ENCODE peak calls at places on chromosomes 4 and X, in eight cellular contexts. H, M, P, Q, E, J, V and N are unnamed samples. For H3K36me3, the result is how much of the 10 kb centered on the place peaks cover.

GRCh38 chr4:89491731-89492235 is 184.2 kb upstream of the GPRIN3 start:
- DNase-seq in H (no peak), M (no peak), P (no peak), Q (peak), E (no peak), J (no peak), V (no peak), N (no peak)

GRCh38 chrX:105114554-105115130 is 105.9 kb downstream of the TEX13A start:
- DNase-seq in H (no peak), M (no peak), P (no peak), Q (no peak), E (no peak), J (no peak), V (no peak), N (no peak)

GRCh38 chr4:81635128-81635527 is 163.4 kb upstream of the RASGEF1B start:
- DNase-seq in H (no peak), M (no peak), P (no peak), Q (no peak), E (no peak), J (no peak), V (no peak), N (no peak)

GRCh38 chr4:120611092-120611491 is 311.4 kb downstream of the PRDM5 start:
- DNase-seq in H (no peak), M (no peak), P (no peak), Q (no peak), E (no peak), J (no peak), V (no peak), N (no peak)

GRCh38 chr4:169024762-169025161 is 14.7 kb upstream of the CBR4 start:
- DNase-seq in H (peak), M (no peak), P (peak), Q (peak), E (peak), J (no peak), V (peak), N (peak)

GRCh38 chr4:138005486-138005885 is 236.7 kb downstream of the SLC7A11 start:
- DNase-seq in H (no peak), M (no peak), P (no peak), Q (no peak), E (no peak), J (no peak), V (no peak), N (no peak)

GRCh38 chrX:98207947-98208346 is 1324.2 kb downstream of the RPA4 start:
- DNase-seq in H (no peak), M (no peak), P (no peak), Q (no peak), E (no peak), J (no peak), V (no peak), N (no peak)

GRCh38 chr4:10546-10870 is 42.6 kb upstream of the ZNF595 start:
- DNase-seq in H (peak), M (no peak), P (no peak), Q (peak), E (no peak), J (no peak), V (no peak), N (no peak)

GRCh38 chr4:168082379-168082778 is 10.0 kb upstream of the ANXA10 start:
- DNase-seq in H (no peak), M (no peak), P (no peak), Q (peak), E (no peak), J (no peak), V (no peak), N (no peak)

GRCh38 chr4:76307670-76308014 is 1.1 kb downstream of the STBD1 start:
- DNase-seq in H (no peak), M (peak), P (no peak), Q (no peak), E (peak), J (peak), V (no peak), N (peak)

GRCh38 chr4:17817027-17817426 is 6.2 kb downstream of the NCAPG start:
- DNase-seq in H (no peak), M (no peak), P (peak), Q (peak), E (peak), J (no peak), V (peak), N (peak)

GRCh38 chrX:43605351-43605750 is 50.7 kb upstream of the MAOA start:
- DNase-seq in H (no peak), M (no peak), P (no peak), Q (no peak), E (no peak), J (no peak), V (no peak), N (no peak)

GRCh38 chr4:76581276-76581675 is 146.2 kb downstream of the SHROOM3 start:
- DNase-seq in H (no peak), M (no peak), P (no peak), Q (no peak), E (no peak), J (no peak), V (no peak), N (no peak)

GRCh38 chr4:158461336-158461735 is 60.3 kb upstream of the RXFP1 start:
- DNase-seq in H (no peak), M (no peak), P (peak), Q (no peak), E (peak), J (no peak), V (no peak), N (no peak)

GRCh38 chr4:118833192-118833820 is 2.6 kb downstream of the SEC24D start:
- DNase-seq in H (peak), M (no peak), P (no peak), Q (no peak), E (no peak), J (no peak), V (no peak), N (no peak)
- H3K27ac ChIP-seq in H (peak), M (no peak), P (peak), Q (no peak), E (peak), J (peak), V (peak), N (no peak)

GRCh38 chr4:1993169-1993516 is 15.6 kb downstream of the NELFA start:
- DNase-seq in H (no peak), M (no peak), P (no peak), Q (no peak), E (no peak), J (no peak), V (no peak), N (no peak)

GRCh38 chr4:1990676-1991075 is 18.1 kb downstream of the NELFA start:
- DNase-seq in H (no peak), M (no peak), P (no peak), Q (no peak), E (no peak), J (no peak), V (no peak), N (no peak)

GRCh38 chr4:1991596-1992434 is 17.0 kb downstream of the NELFA start:
- DNase-seq in H (peak), M (peak), P (no peak), Q (no peak), E (no peak), J (no peak), V (no peak), N (no peak)

GRCh38 chr4:1991087-1991486 is 17.7 kb downstream of the NELFA start:
- DNase-seq in H (peak), M (no peak), P (no peak), Q (no peak), E (no peak), J (no peak), V (no peak), N (no peak)

DNA sequence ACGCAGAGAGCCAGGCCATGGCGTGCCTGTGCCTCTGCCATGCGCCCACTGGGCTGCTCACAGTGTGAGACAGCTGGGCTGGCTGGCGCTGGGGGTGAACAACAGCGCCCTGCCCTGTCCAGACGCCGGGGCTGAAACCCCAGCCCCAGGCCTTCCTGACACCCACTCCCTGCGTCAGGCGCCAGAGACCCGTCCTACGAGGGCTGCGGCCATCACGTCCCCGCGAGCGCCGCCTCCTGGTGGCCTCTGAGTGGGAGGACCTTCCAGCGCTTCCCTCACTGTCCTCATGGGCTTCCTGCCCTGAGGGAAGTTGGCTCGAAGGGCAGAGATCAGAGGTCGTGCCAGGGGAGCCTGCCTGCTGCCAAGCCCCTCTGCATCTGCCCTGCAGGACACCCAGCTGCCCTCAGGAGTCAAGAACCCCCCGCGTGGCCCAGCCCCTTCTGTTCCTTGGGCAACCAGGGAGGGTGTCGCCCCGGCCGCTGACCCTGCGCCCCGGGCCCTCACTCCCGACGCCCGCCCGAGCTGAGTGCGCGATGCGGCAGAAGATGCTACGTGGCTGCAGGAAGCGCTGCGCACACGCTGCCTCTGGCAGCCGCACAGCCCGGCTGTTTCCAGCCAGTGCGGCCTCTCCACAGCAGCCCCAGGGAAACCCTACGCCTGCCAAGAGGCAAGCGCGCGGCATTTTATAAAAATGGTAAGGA is 16.2 kb downstream of the NELFA start:
- DNase-seq in H (peak), M (no peak), P (no peak), Q (peak), E (no peak), J (no peak), V (no peak), N (no peak)
- H3K36me3 ChIP-seq in H (under half), M (under half), P (under half), Q (under half), E (under half), J (under half), V (under half), N (under half)

GRCh38 chr4:132564920-132565319 is 584.2 kb upstream of the PCDH10 start:
- DNase-seq in H (no peak), M (no peak), P (no peak), Q (peak), E (no peak), J (no peak), V (no peak), N (no peak)

DNA sequence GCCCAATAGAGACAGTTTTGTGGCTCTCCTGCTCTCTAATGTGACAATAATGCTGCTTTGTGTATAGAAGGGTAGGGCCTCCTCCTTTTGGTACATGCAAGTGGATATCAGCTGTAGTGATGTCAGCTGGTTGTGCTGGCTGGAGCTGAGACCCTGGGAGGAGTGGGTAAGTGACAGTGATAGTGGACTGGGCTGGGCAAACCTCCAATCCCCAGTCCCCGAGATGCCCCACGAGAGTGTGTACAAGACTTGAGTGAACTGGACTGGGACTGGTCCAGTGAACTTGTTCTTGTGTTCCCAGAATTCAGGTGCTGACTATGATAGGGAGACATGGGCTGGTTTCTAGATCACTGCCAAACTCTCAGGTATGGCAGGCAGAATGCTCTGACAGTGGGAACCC is 583.6 kb upstream of the PCDH10 start:
- DNase-seq in H (no peak), M (no peak), P (no peak), Q (no peak), E (no peak), J (no peak), V (no peak), N (no peak)
- H3K27ac ChIP-seq in H (no peak), M (no peak), P (no peak), Q (no peak), E (no peak), J (no peak), V (no peak), N (no peak)

DNA sequence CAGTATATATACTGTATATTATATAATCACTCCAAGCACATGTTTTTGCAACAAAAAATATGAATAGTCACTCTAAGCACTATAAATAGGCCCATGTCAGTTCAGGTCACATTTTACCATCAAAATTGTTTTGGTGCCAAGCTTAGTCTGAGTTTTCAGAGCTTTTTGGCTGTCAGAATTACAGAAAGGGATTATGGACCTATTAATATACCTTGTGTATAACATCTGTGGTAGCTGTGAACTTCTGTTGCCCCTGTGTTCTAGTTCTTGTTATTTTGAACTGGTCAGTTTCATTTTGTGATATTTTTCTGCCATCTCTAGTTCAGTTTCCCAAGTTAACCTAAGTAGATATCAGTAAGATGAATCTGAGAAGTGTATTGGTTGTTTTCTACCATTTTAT is 22.9 kb downstream of the EXOC1 start:
- DNase-seq in H (no peak), M (no peak), P (no peak), Q (no peak), E (no peak), J (no peak), V (no peak), N (no peak)
- H3K36me3 ChIP-seq in H (under half), M (half or more), P (under half), Q (under half), E (half or more), J (half or more), V (under half), N (under half)

GRCh38 chr4:186852964-186853391 is 129.3 kb upstream of the FAT1 start:
- DNase-seq in H (no peak), M (no peak), P (no peak), Q (no peak), E (no peak), J (no peak), V (no peak), N (no peak)
- H3K27ac ChIP-seq in H (no peak), M (no peak), P (no peak), Q (no peak), E (no peak), J (no peak), V (no peak), N (no peak)